ENCODE peak calls at places on chromosomes 1 and 21, in nine cellular contexts. One of them, this sample, is unnamed.

GRCh38 chr1:185398599-185398998 is 81.6 kb upstream of the IVNS1ABP start:
- DNase-seq in activated CD8-positive, alpha-beta memory T cell treated with anti-CD3 and anti-CD28 coated beads for 24 hours: no peak
- DNase-seq in astrocyte of the cerebellum: no peak
- DNase-seq in GM12891: no peak
- DNase-seq in HFFc6: no peak
- DNase-seq in uterus: no peak
- DNase-seq in KG1: no peak
- DNase-seq in T-helper 2 cell: no peak
- DNase-seq in COR-L47: no peak
- DNase-seq in this sample: no peak

GRCh38 chr1:63322248-63322943 is at the start of gene FOXD3:
- DNase-seq in COR-L47: peak; percentile 61
- DNase-seq in GM12891: no peak
- DNase-seq in T-helper 2 cell: no peak
- DNase-seq in HFFc6: peak; percentile 12
- DNase-seq in uterus: peak; percentile 33
- DNase-seq in astrocyte of the cerebellum: no peak
- DNase-seq in KG1: no peak
- DNase-seq in activated CD8-positive, alpha-beta memory T cell treated with anti-CD3 and anti-CD28 coated beads for 24 hours: peak; percentile 73
- DNase-seq in this sample: peak; percentile 41

GRCh38 chr1:100354971-100355394 is 2.7 kb downstream of the CDC14A start:
- DNase-seq in activated CD8-positive, alpha-beta memory T cell treated with anti-CD3 and anti-CD28 coated beads for 24 hours: no peak
- DNase-seq in astrocyte of the cerebellum: peak; percentile 43
- DNase-seq in KG1: no peak
- DNase-seq in GM12891: no peak
- DNase-seq in HFFc6: no peak
- DNase-seq in T-helper 2 cell: no peak
- DNase-seq in uterus: no peak
- DNase-seq in COR-L47: peak; percentile 4
- DNase-seq in this sample: peak; percentile 42

GRCh38 chr1:52636701-52637695 is 4.0 kb downstream of the SHISAL2A start:
- DNase-seq in KG1: peak; percentile 71
- DNase-seq in uterus: no peak
- DNase-seq in COR-L47: no peak
- DNase-seq in T-helper 2 cell: peak; percentile 18
- DNase-seq in GM12891: peak; percentile 46
- DNase-seq in astrocyte of the cerebellum: no peak
- DNase-seq in activated CD8-positive, alpha-beta memory T cell treated with anti-CD3 and anti-CD28 coated beads for 24 hours: peak; percentile 83
- DNase-seq in HFFc6: no peak
- DNase-seq in this sample: no peak

GRCh38 chr1:14525262-14525661 is 73.2 kb upstream of the KAZN start:
- DNase-seq in astrocyte of the cerebellum: no peak
- DNase-seq in GM12891: no peak
- DNase-seq in HFFc6: no peak
- DNase-seq in uterus: no peak
- DNase-seq in COR-L47: no peak
- DNase-seq in activated CD8-positive, alpha-beta memory T cell treated with anti-CD3 and anti-CD28 coated beads for 24 hours: no peak
- DNase-seq in T-helper 2 cell: no peak
- DNase-seq in KG1: no peak
- DNase-seq in this sample: no peak

GRCh38 chr1:246462986-246463385 is 44.1 kb downstream of the SMYD3 start:
- DNase-seq in astrocyte of the cerebellum: no peak
- DNase-seq in activated CD8-positive, alpha-beta memory T cell treated with anti-CD3 and anti-CD28 coated beads for 24 hours: no peak
- DNase-seq in GM12891: no peak
- DNase-seq in HFFc6: no peak
- DNase-seq in COR-L47: no peak
- DNase-seq in T-helper 2 cell: no peak
- DNase-seq in KG1: no peak
- DNase-seq in uterus: no peak
- DNase-seq in this sample: no peak

GRCh38 chr21:28833181-28833580 is 159.5 kb downstream of the LTN1 start:
- DNase-seq in T-helper 2 cell: no peak
- DNase-seq in activated CD8-positive, alpha-beta memory T cell treated with anti-CD3 and anti-CD28 coated beads for 24 hours: no peak
- DNase-seq in KG1: no peak
- DNase-seq in astrocyte of the cerebellum: no peak
- DNase-seq in COR-L47: no peak
- DNase-seq in HFFc6: no peak
- DNase-seq in GM12891: no peak
- DNase-seq in uterus: no peak
- DNase-seq in this sample: no peak

GRCh38 chr1:9996624-9997582 is at the start of gene RBP7:
- DNase-seq in COR-L47: no peak
- DNase-seq in T-helper 2 cell: no peak
- DNase-seq in HFFc6: peak; percentile 7
- DNase-seq in KG1: no peak
- DNase-seq in uterus: peak; percentile 16
- DNase-seq in GM12891: peak; percentile 48
- DNase-seq in astrocyte of the cerebellum: no peak
- DNase-seq in activated CD8-positive, alpha-beta memory T cell treated with anti-CD3 and anti-CD28 coated beads for 24 hours: peak; percentile 60
- DNase-seq in this sample: peak; percentile 21

GRCh38 chr21:40577285-40578043 is 269.5 kb downstream of the DSCAM start:
- DNase-seq in HFFc6: no peak
- DNase-seq in astrocyte of the cerebellum: no peak
- DNase-seq in KG1: no peak
- DNase-seq in T-helper 2 cell: no peak
- DNase-seq in uterus: no peak
- DNase-seq in activated CD8-positive, alpha-beta memory T cell treated with anti-CD3 and anti-CD28 coated beads for 24 hours: no peak
- DNase-seq in GM12891: no peak
- DNase-seq in COR-L47: no peak
- DNase-seq in this sample: no peak

GRCh38 chr1:98028800-98029199 is 108.0 kb upstream of the DPYD start:
- DNase-seq in activated CD8-positive, alpha-beta memory T cell treated with anti-CD3 and anti-CD28 coated beads for 24 hours: no peak
- DNase-seq in COR-L47: no peak
- DNase-seq in T-helper 2 cell: no peak
- DNase-seq in astrocyte of the cerebellum: no peak
- DNase-seq in HFFc6: no peak
- DNase-seq in uterus: no peak
- DNase-seq in KG1: no peak
- DNase-seq in GM12891: no peak
- DNase-seq in this sample: no peak

GRCh38 chr1:23904748-23905357 is 8.3 kb downstream of the CNR2 start:
- DNase-seq in T-helper 2 cell: no peak
- DNase-seq in KG1: no peak
- DNase-seq in COR-L47: no peak
- DNase-seq in activated CD8-positive, alpha-beta memory T cell treated with anti-CD3 and anti-CD28 coated beads for 24 hours: no peak
- DNase-seq in GM12891: no peak
- DNase-seq in HFFc6: no peak
- DNase-seq in astrocyte of the cerebellum: no peak
- DNase-seq in uterus: no peak
- DNase-seq in this sample: no peak

GRCh38 chr1:92030701-92031107 is 919 bp downstream of the EPHX4 start:
- DNase-seq in astrocyte of the cerebellum: peak; percentile 29
- DNase-seq in uterus: no peak
- DNase-seq in KG1: no peak
- DNase-seq in COR-L47: no peak
- DNase-seq in activated CD8-positive, alpha-beta memory T cell treated with anti-CD3 and anti-CD28 coated beads for 24 hours: no peak
- DNase-seq in HFFc6: no peak
- DNase-seq in GM12891: no peak
- DNase-seq in T-helper 2 cell: no peak
- DNase-seq in this sample: peak; percentile 23

GRCh38 chr1:74010206-74010605 is 187.8 kb downstream of the LRRIQ3 start:
- DNase-seq in uterus: no peak
- DNase-seq in COR-L47: no peak
- DNase-seq in GM12891: no peak
- DNase-seq in astrocyte of the cerebellum: no peak
- DNase-seq in activated CD8-positive, alpha-beta memory T cell treated with anti-CD3 and anti-CD28 coated beads for 24 hours: no peak
- DNase-seq in T-helper 2 cell: no peak
- DNase-seq in HFFc6: no peak
- DNase-seq in KG1: no peak
- DNase-seq in this sample: no peak

GRCh38 chr1:6269997-6270401 is 9.1 kb upstream of the GPR153 start:
- DNase-seq in astrocyte of the cerebellum: no peak
- DNase-seq in HFFc6: no peak
- DNase-seq in GM12891: no peak
- DNase-seq in KG1: no peak
- DNase-seq in activated CD8-positive, alpha-beta memory T cell treated with anti-CD3 and anti-CD28 coated beads for 24 hours: no peak
- DNase-seq in uterus: no peak
- DNase-seq in COR-L47: peak; percentile 80
- DNase-seq in T-helper 2 cell: no peak
- DNase-seq in this sample: peak; percentile 37

GRCh38 chr1:165173409-165173808 is 183.1 kb downstream of the LMX1A start:
- DNase-seq in COR-L47: no peak
- DNase-seq in HFFc6: no peak
- DNase-seq in GM12891: no peak
- DNase-seq in KG1: no peak
- DNase-seq in astrocyte of the cerebellum: no peak
- DNase-seq in uterus: no peak
- DNase-seq in activated CD8-positive, alpha-beta memory T cell treated with anti-CD3 and anti-CD28 coated beads for 24 hours: no peak
- DNase-seq in T-helper 2 cell: no peak
- DNase-seq in this sample: no peak